ENCODE peak calls at places on chromosome 9, in eight cellular contexts. M is EH; N is GM12878; R is activated CD4-positive, alpha-beta T cell treated with anti-CD3 and anti-CD28 coated beads for 48 hours; F is globus pallidus; D is small intestine; Z is endothelial cell; O is caudate nucleus. Y is an unnamed sample.

GRCh38 chr9:22813520-22813919 is 366.9 kb downstream of the DMRTA1 start:
- DNase-seq in O (no peak), R (no peak), D (no peak), Z (no peak), N (no peak), M (no peak), F (peak), Y (peak)

GRCh38 chr9:128271512-128271911 is 4.3 kb downstream of the GOLGA2 start:
- DNase-seq in N (no peak), D (no peak), R (no peak), O (no peak), F (no peak), M (no peak), Z (no peak), Y (peak)

GRCh38 chr9:27308691-27309390 is 11.9 kb upstream of the EQTN start:
- DNase-seq in N (no peak), R (no peak), D (no peak), Z (no peak), O (no peak), M (no peak), F (no peak), Y (no peak)

GRCh38 chr9:8521112-8521511 is 721.5 kb upstream of the DMAC1 start:
- DNase-seq in M (no peak), R (no peak), Z (no peak), D (peak), N (no peak), O (no peak), F (no peak), Y (no peak)

GRCh38 chr9:81759680-81760215 is 70.4 kb upstream of the TLE1 start:
- DNase-seq in Z (no peak), O (no peak), D (no peak), N (no peak), F (no peak), R (no peak), M (peak), Y (peak)

GRCh38 chr9:72271617-72272478 is 93.2 kb downstream of the ZFAND5 start:
- DNase-seq in N (no peak), O (no peak), F (peak), M (peak), Z (peak), R (peak), D (peak), Y (peak)

GRCh38 chr9:136253246-136254130 is 7.9 kb upstream of the QSOX2 start:
- DNase-seq in F (no peak), O (no peak), N (no peak), D (no peak), R (no peak), Z (no peak), M (no peak), Y (no peak)

GRCh38 chr9:130128782-130129424 is 43.3 kb upstream of the NCS1 start:
- DNase-seq in O (no peak), N (peak), D (peak), F (peak), M (peak), Z (no peak), R (peak), Y (peak)

GRCh38 chr9:127905788-127906191 is 6.4 kb upstream of the ST6GALNAC6 start:
- DNase-seq in D (no peak), R (peak), F (peak), Z (no peak), N (no peak), M (no peak), O (no peak), Y (peak)

GRCh38 chr9:2676466-2676865 is 40.8 kb upstream of the KCNV2 start:
- DNase-seq in R (no peak), F (no peak), N (no peak), M (no peak), Z (no peak), O (no peak), D (peak), Y (no peak)

GRCh38 chr9:111928342-111928720 is 31.7 kb downstream of the UGCG start:
- DNase-seq in O (no peak), R (no peak), D (peak), F (no peak), M (peak), N (no peak), Z (no peak), Y (peak)

GRCh38 chr9:114616684-114617520 is 5.8 kb downstream of the TMEM268 start:
- DNase-seq in O (no peak), D (no peak), M (no peak), N (peak), F (peak), R (peak), Z (no peak), Y (no peak)

GRCh38 chr9:19637084-19637483 is 151.8 kb downstream of the SLC24A2 start:
- DNase-seq in D (no peak), N (no peak), R (no peak), Z (no peak), F (no peak), O (no peak), M (no peak), Y (no peak)

GRCh38 chr9:108272350-108272899 is 583.4 kb downstream of the ACTL7B start:
- DNase-seq in F (peak), D (peak), N (no peak), R (no peak), M (peak), Z (peak), O (peak), Y (peak)

GRCh38 chr9:97830884-97831829 is 21.9 kb upstream of the FOXE1 start:
- DNase-seq in Z (no peak), M (no peak), R (no peak), D (peak), F (no peak), O (no peak), N (no peak), Y (no peak)

GRCh38 chr9:101463397-101463796 is 27.8 kb upstream of the ALDOB start:
- DNase-seq in R (no peak), Z (no peak), N (no peak), O (no peak), F (no peak), D (no peak), M (peak), Y (no peak)

GRCh38 chr9:38082456-38083287 is 13.6 kb upstream of the SHB start:
- DNase-seq in Z (no peak), O (no peak), F (no peak), R (no peak), N (no peak), D (no peak), M (peak), Y (no peak)

GRCh38 chr9:125608488-125609224 is 98.4 kb downstream of the MAPKAP1 start:
- DNase-seq in R (no peak), D (no peak), M (no peak), N (no peak), F (no peak), O (no peak), Z (no peak), Y (no peak)

GRCh38 chr9:131065599-131065998 is 30.7 kb upstream of the AIF1L start:
- DNase-seq in F (no peak), N (no peak), O (no peak), R (no peak), D (no peak), Z (no peak), M (no peak), Y (peak)

GRCh38 chr9:132769895-132770774 is 99.9 kb downstream of the GTF3C4 start:
- DNase-seq in Z (peak), R (peak), N (peak), O (no peak), D (peak), M (peak), F (peak), Y (peak)

GRCh38 chr9:21597284-21597683 is 115.2 kb upstream of the IFNE start:
- DNase-seq in R (no peak), Z (no peak), D (no peak), N (no peak), F (no peak), M (no peak), O (no peak), Y (no peak)

GRCh38 chr9:34716711-34717110 is 6.8 kb upstream of the CCL21 start:
- DNase-seq in N (no peak), O (no peak), Z (no peak), D (no peak), R (no peak), F (no peak), M (no peak), Y (no peak)

GRCh38 chr9:70484232-70485130 is 70.0 kb upstream of the KLF9 start:
- DNase-seq in R (no peak), O (no peak), Z (peak), D (peak), N (no peak), M (peak), F (peak), Y (peak)

GRCh38 chr9:136901516-136902258 is 15.4 kb downstream of the TRAF2 start:
- DNase-seq in D (peak), Z (no peak), O (no peak), N (peak), M (peak), R (peak), F (no peak), Y (peak)

GRCh38 chr9:101486693-101487442 is 46.8 kb upstream of the RNF20 start:
- DNase-seq in N (no peak), O (peak), D (peak), M (peak), Z (peak), R (peak), F (peak), Y (peak)

GRCh38 chr9:98482248-98482647 is 226.5 kb downstream of the GABBR2 start:
- DNase-seq in D (no peak), M (peak), R (no peak), F (no peak), O (no peak), Z (no peak), N (no peak), Y (no peak)

GRCh38 chr9:81537964-81538363 is 151.4 kb downstream of the TLE1 start:
- DNase-seq in F (no peak), N (no peak), O (no peak), Z (no peak), M (peak), D (no peak), R (no peak), Y (no peak)

GRCh38 chr9:88460583-88461332 is 72.5 kb downstream of the SPIN1 start:
- DNase-seq in Z (no peak), R (peak), F (no peak), O (no peak), N (no peak), M (peak), D (no peak), Y (no peak)

GRCh38 chr9:6230037-6230778 is 14.6 kb downstream of the IL33 start:
- DNase-seq in M (peak), R (no peak), F (no peak), O (no peak), Z (no peak), D (peak), N (no peak), Y (no peak)

GRCh38 chr9:115144706-115145105 is 26.7 kb upstream of the TNC start:
- DNase-seq in N (no peak), D (no peak), Z (no peak), R (no peak), M (peak), O (no peak), F (no peak), Y (no peak)

GRCh38 chr9:68872026-68872501 is 141.8 kb downstream of the PRKACG start:
- DNase-seq in N (no peak), M (no peak), F (no peak), R (no peak), O (no peak), Z (no peak), D (no peak), Y (no peak)

Y was measured in osteoblast.